ENCODE peak calls at places on chromosome 1, in four cellular contexts. F, Q, C and I are unnamed samples.

GRCh38 chr1:143691400-143691891 is 280.3 kb downstream of the FAM72C start:
- DNase-seq in F (no peak), Q (peak; percentile 50), C (no peak), I (no peak)

GRCh38 chr1:145785481-145785880 is 38.4 kb downstream of the RNF115 start:
- DNase-seq in F (no peak), Q (peak; percentile 17), C (no peak), I (no peak)

GRCh38 chr1:198657550-198658064 is 18.8 kb downstream of the PTPRC start:
- DNase-seq in F (no peak), Q (peak; percentile 90), C (no peak), I (peak; percentile 75)

GRCh38 chr1:116680752-116681151 is 13.2 kb upstream of the IGSF3 start:
- DNase-seq in F (peak; percentile 45), Q (peak; percentile 27), C (no peak), I (peak; percentile 54)

GRCh38 chr1:30694248-30695175 is 28.9 kb downstream of the MATN1 start:
- DNase-seq in F (no peak), Q (no peak), C (no peak), I (no peak)

GRCh38 chr1:9346566-9346965 is 53.9 kb downstream of the SPSB1 start:
- DNase-seq in F (no peak), Q (no peak), C (no peak), I (no peak)

GRCh38 chr1:206566976-206567375 is 45.3 kb downstream of the EIF2D start:
- DNase-seq in F (no peak), Q (no peak), C (no peak), I (no peak)

GRCh38 chr1:197585809-197586208 is 189.5 kb downstream of the DENND1B start:
- DNase-seq in F (no peak), Q (no peak), C (no peak), I (no peak)

GRCh38 chr1:100361249-100362089 is 9.2 kb downstream of the CDC14A start:
- DNase-seq in F (no peak), Q (no peak), C (no peak), I (no peak)

GRCh38 chr1:78095618-78096416 is 50.1 kb downstream of the GIPC2 start:
- DNase-seq in F (no peak), Q (peak; percentile 79), C (no peak), I (peak; percentile 65)

GRCh38 chr1:38132681-38133080 is 86.1 kb upstream of the POU3F1 start:
- DNase-seq in F (no peak), Q (no peak), C (no peak), I (no peak)

GRCh38 chr1:221098462-221099406 is 219.5 kb downstream of the HLX start:
- DNase-seq in F (no peak), Q (no peak), C (no peak), I (no peak)

GRCh38 chr1:9361630-9362256 is 69.0 kb downstream of the SPSB1 start:
- DNase-seq in F (no peak), Q (no peak), C (no peak), I (no peak)

GRCh38 chr1:214923516-214923915 is 159.0 kb upstream of the KCNK2 start:
- DNase-seq in F (no peak), Q (no peak), C (no peak), I (no peak)

GRCh38 chr1:243525085-243525487 is 269.2 kb downstream of the SDCCAG8 start:
- DNase-seq in F (no peak), Q (peak; percentile 75), C (no peak), I (peak; percentile 17)

GRCh38 chr1:53262000-53262399 is 23.7 kb upstream of the MAGOH start:
- DNase-seq in F (no peak), Q (no peak), C (no peak), I (no peak)

GRCh38 chr1:117739516-117739915 is 133.7 kb downstream of the TENT5C start:
- DNase-seq in F (no peak), Q (no peak), C (no peak), I (no peak)

GRCh38 chr1:172717722-172718455 is 59.0 kb downstream of the FASLG start:
- DNase-seq in F (no peak), Q (no peak), C (no peak), I (no peak)

GRCh38 chr1:4061521-4062031 is 161.5 kb upstream of the C1orf174 start:
- DNase-seq in F (no peak), Q (no peak), C (no peak), I (no peak)

GRCh38 chr1:4062560-4062959 is 162.5 kb upstream of the C1orf174 start:
- DNase-seq in F (no peak), Q (no peak), C (no peak), I (no peak)

GRCh38 chr1:4062041-4062440 is 162.0 kb upstream of the C1orf174 start:
- DNase-seq in F (no peak), Q (no peak), C (no peak), I (no peak)

GRCh38 chr1:4059270-4059669 is 159.2 kb upstream of the C1orf174 start:
- DNase-seq in F (no peak), Q (no peak), C (no peak), I (no peak)

DNA sequence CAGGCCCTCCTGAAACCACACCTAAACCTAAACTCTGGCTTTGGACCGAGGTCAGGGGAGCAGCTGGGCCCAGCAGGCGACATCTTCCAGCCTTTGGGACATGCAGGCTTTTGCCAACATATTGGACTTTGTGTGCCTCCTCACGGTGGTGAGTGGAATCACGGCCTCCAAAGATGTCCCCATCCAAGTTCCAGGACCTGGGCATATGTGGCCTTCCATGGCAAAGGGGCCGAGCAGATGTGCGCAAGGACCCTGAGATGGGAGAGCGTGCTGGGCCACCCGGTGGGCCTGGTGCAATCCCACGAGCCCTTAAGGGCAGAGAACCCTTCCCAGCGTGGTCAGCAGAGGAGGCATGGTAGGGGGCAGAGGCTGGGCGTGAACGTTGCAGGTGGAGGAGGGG is 160.8 kb upstream of the C1orf174 start:
- DNase-seq in F (no peak), Q (no peak), C (no peak), I (no peak)
- TF ChIP-seq CTCF in F (no peak), Q (no peak), C (no peak), I (no peak)

GRCh38 chr1:209827384-209828261 is at the start of gene UTP25:
- DNase-seq in F (peak; percentile 96), Q (peak; percentile 95), C (peak; percentile 95), I (peak; percentile 83)
- H3K27ac ChIP-seq in F (peak within 1 kb of the TSS; percentile 73), Q (peak within 1 kb of the TSS; percentile 100), C (peak within 1 kb of the TSS; percentile 82), I (peak within 1 kb of the TSS; percentile 72)

GRCh38 chr1:150160964-150161626 is 11.4 kb downstream of the PLEKHO1 start:
- DNase-seq in F (no peak), Q (no peak), C (no peak), I (no peak)

GRCh38 chr1:150162862-150163706 is 13.4 kb downstream of the PLEKHO1 start:
- DNase-seq in F (peak; percentile 90), Q (peak; percentile 97), C (peak; percentile 81), I (peak; percentile 70)

GRCh38 chr1:150162582-150162861 is 12.8 kb downstream of the PLEKHO1 start:
- DNase-seq in F (no peak), Q (no peak), C (no peak), I (no peak)

GRCh38 chr1:150164224-150164623 is 14.5 kb downstream of the PLEKHO1 start:
- DNase-seq in F (peak; percentile 67), Q (no peak), C (no peak), I (no peak)

GRCh38 chr1:150161747-150162581 is 12.2 kb downstream of the PLEKHO1 start:
- DNase-seq in F (no peak), Q (peak; percentile 11), C (no peak), I (no peak)
- TF ChIP-seq CTCF in F (no peak), Q (no peak), C (no peak), I (no peak)

GRCh38 chr1:234531181-234532132 is 52.5 kb upstream of the TARBP1 start:
- DNase-seq in F (no peak), Q (peak; percentile 53), C (peak; percentile 44), I (no peak)
- H3K27ac ChIP-seq in F (peak overlapping the region; percentile 94), Q (peak overlapping the region; percentile 81), C (peak overlapping the region; percentile 93), I (peak overlapping the region; percentile 71)

DNA sequence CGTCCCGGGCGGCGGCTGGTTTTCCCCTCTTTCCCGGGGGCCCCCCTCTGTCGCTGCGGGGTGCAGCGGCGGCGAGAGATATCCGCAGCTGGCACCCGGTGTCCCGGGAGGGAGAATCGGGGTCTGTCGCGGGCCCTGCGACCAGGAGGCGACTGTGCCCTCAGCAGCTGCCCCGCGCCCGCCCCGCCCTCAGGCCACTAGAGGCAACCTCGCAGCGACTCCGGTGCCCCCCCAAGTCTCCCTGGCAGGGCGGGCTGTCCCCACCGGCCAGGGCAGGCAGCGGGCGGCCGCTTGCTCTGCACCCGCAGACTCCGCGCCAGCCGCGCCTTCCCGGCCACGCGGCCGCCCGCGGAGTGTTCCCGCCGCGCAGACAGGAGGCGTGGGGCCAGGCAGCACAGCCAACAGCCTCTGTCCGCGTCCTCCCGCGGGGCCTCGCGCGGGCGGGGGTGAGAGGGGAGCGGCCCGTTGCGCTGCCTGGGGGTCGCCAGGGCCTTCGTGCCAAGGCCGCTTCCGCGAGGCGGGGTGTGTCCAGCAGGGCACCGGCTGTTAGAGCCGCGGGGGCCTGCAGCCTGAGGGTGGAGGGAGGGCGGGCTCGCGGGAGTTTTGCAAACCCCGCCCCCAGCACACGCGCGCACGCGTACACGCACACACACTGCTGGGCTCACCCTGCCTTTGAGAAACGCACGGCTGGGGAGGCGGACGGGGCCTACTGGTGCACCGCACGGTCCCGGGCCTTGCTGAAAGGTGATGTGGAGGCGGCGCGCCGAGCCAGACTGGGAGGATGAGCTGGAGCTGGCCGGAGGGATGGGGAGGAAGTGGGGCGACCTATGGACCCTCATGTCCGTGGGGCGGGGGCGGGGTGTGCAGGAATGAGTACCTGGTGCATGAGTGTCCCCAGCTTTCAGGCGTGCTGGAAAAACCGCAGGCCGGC is 41.4 kb downstream of the KIAA1614 start:
- DNase-seq in F (peak; percentile 65), Q (no peak), C (peak; percentile 79), I (peak; percentile 21)
- TF ChIP-seq CTCF in F (no peak), Q (no peak), C (no peak), I (no peak)